ENCODE peak calls at places on chromosomes 3 and 15, in five cellular contexts. Y, A, G, R and V are unnamed samples.
A peak's percentile ranks its signal among the peaks of the same experiment; 100 is the strongest.

GRCh38 chr3:180277036-180277435 is 240.3 kb upstream of the PEX5L start:
- DNase-seq in Y (no peak), A (peak; percentile 36), G (no peak), R (peak; percentile 66), V (no peak)

GRCh38 chr3:155362808-155363689 is 69.6 kb upstream of the STRIT1 start:
- DNase-seq in Y (no peak), A (peak; percentile 42), G (peak; percentile 82), R (no peak), V (no peak)

GRCh38 chr3:11718582-11719405 is 75.1 kb upstream of the VGLL4 start:
- DNase-seq in Y (peak; percentile 21), A (peak; percentile 46), G (no peak), R (peak; percentile 82), V (peak; percentile 84)

GRCh38 chr3:63853106-63853505 is 10.5 kb downstream of the THOC7 start:
- DNase-seq in Y (no peak), A (no peak), G (no peak), R (no peak), V (no peak)

GRCh38 chr3:186254676-186255665 is 107.1 kb downstream of the DGKG start:
- DNase-seq in Y (no peak), A (no peak), G (no peak), R (no peak), V (no peak)

GRCh38 chr3:114011059-114011797 is 45.1 kb downstream of the CCDC191 start:
- DNase-seq in Y (no peak), A (no peak), G (no peak), R (no peak), V (no peak)

GRCh38 chr3:168251371-168251770 is 155.6 kb upstream of the GOLIM4 start:
- DNase-seq in Y (no peak), A (no peak), G (no peak), R (no peak), V (no peak)

GRCh38 chr3:156181509-156181908 is 61.1 kb downstream of the KCNAB1 start:
- DNase-seq in Y (no peak), A (peak; percentile 76), G (no peak), R (peak; percentile 84), V (peak; percentile 14)

GRCh38 chr3:33829720-33830119 is 31.3 kb downstream of the PDCD6IP start:
- DNase-seq in Y (no peak), A (no peak), G (no peak), R (no peak), V (no peak)

GRCh38 chr15:38895326-38896282 is 331.0 kb upstream of the RASGRP1 start:
- DNase-seq in Y (no peak), A (peak; percentile 88), G (no peak), R (peak; percentile 85), V (peak; percentile 71)

GRCh38 chr3:124707667-124708066 is 22.6 kb upstream of the UMPS start:
- DNase-seq in Y (no peak), A (peak; percentile 77), G (peak; percentile 45), R (peak; percentile 95), V (peak; percentile 77)

GRCh38 chr3:48563382-48563918 is at the start of gene UCN2:
- DNase-seq in Y (no peak), A (no peak), G (no peak), R (peak; percentile 67), V (peak; percentile 51)

GRCh38 chr3:54850484-54851003 is 77.3 kb downstream of the LRTM1 start:
- DNase-seq in Y (no peak), A (no peak), G (no peak), R (no peak), V (no peak)

GRCh38 chr3:126835472-126836219 is 131.6 kb downstream of the CHCHD6 start:
- DNase-seq in Y (no peak), A (peak; percentile 59), G (no peak), R (peak; percentile 85), V (peak; percentile 59)

GRCh38 chr15:81289910-81290309 is 34.0 kb downstream of the STARD5 start:
- DNase-seq in Y (no peak), A (no peak), G (no peak), R (no peak), V (no peak)

GRCh38 chr3:120113128-120114116 is 19.2 kb upstream of the GSK3B start:
- DNase-seq in Y (no peak), A (peak; percentile 73), G (no peak), R (peak; percentile 93), V (peak; percentile 58)

GRCh38 chr15:99565031-99565280 is 828 bp upstream of the MEF2A start:
- DNase-seq in Y (no peak), A (no peak), G (peak; percentile 53), R (no peak), V (no peak)

GRCh38 chr3:194871864-194872668 is 186.4 kb downstream of the FAM43A start:
- DNase-seq in Y (no peak), A (peak; percentile 40), G (no peak), R (peak; percentile 74), V (peak; percentile 53)

GRCh38 chr15:71709808-71710418 is 100.4 kb upstream of the NR2E3 start:
- DNase-seq in Y (no peak), A (peak; percentile 33), G (no peak), R (no peak), V (no peak)

GRCh38 chr3:49454457-49454856 is 15.6 kb upstream of the DAG1 start:
- DNase-seq in Y (no peak), A (no peak), G (peak; percentile 90), R (no peak), V (no peak)

GRCh38 chr3:47661121-47661752 is 82.6 kb upstream of the CSPG5 start:
- DNase-seq in Y (no peak), A (peak; percentile 69), G (no peak), R (peak; percentile 87), V (peak; percentile 78)

GRCh38 chr15:48440084-48440483 is 108.9 kb downstream of the DUT start:
- DNase-seq in Y (peak; percentile 20), A (peak; percentile 96), G (peak; percentile 62), R (peak; percentile 86), V (peak; percentile 63)

GRCh38 chr3:58167431-58168351 is 43.1 kb downstream of the DNASE1L3 start:
- DNase-seq in Y (no peak), A (no peak), G (peak; percentile 79), R (peak; percentile 87), V (peak; percentile 67)

GRCh38 chr3:194484614-194485013 is 2.2 kb downstream of the ATP13A3 start:
- DNase-seq in Y (no peak), A (no peak), G (no peak), R (no peak), V (no peak)

GRCh38 chr15:72421484-72421883 is 23.4 kb downstream of the TMEM202 start:
- DNase-seq in Y (no peak), A (no peak), G (no peak), R (no peak), V (peak; percentile 36)

GRCh38 chr15:31402511-31403056 is 75.9 kb downstream of the KLF13 start:
- DNase-seq in Y (no peak), A (no peak), G (no peak), R (peak; percentile 60), V (no peak)

GRCh38 chr3:129441782-129442181 is 1.8 kb downstream of the IFT122 start:
- DNase-seq in Y (no peak), A (peak; percentile 54), G (no peak), R (peak; percentile 72), V (no peak)

GRCh38 chr3:146468234-146468931 is 978 bp downstream of the PLSCR2 start:
- DNase-seq in Y (no peak), A (no peak), G (no peak), R (peak; percentile 39), V (no peak)

GRCh38 chr3:146470424-146470990 is 1.1 kb upstream of the PLSCR2 start:
- DNase-seq in Y (no peak), A (no peak), G (no peak), R (no peak), V (no peak)

GRCh38 chr3:146472611-146473010 is 3.2 kb upstream of the PLSCR2 start:
- DNase-seq in Y (no peak), A (no peak), G (no peak), R (no peak), V (no peak)

GRCh38 chr3:146469206-146470017 is at the start of gene PLSCR2:
- DNase-seq in Y (no peak), A (no peak), G (peak; percentile 83), R (peak; percentile 30), V (no peak)

DNA sequence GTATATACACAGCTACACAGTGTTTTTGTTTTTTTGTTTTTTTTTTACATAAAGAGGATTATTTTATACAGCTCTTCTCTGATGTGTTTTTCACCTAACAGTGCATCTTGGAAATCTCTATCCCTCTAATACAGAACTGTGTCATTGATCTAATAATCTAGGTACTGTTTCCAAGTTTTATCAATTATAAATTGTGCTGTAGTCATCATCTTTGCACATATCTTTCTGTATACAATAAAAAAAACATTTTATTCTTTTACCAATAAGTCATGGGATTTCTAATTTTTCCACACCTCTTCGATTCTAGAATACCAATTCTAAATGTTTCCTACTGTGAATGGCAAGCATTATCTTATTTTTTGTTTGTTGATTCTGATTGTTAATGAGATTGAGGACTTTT is 1.7 kb upstream of the PLSCR2 start:
- DNase-seq in Y (no peak), A (no peak), G (no peak), R (no peak), V (no peak)
- H2AFZ ChIP-seq in Y (no peak overlapping the region), A (no peak overlapping the region), G (no peak overlapping the region), R (no peak overlapping the region), V (no peak overlapping the region)

DNA sequence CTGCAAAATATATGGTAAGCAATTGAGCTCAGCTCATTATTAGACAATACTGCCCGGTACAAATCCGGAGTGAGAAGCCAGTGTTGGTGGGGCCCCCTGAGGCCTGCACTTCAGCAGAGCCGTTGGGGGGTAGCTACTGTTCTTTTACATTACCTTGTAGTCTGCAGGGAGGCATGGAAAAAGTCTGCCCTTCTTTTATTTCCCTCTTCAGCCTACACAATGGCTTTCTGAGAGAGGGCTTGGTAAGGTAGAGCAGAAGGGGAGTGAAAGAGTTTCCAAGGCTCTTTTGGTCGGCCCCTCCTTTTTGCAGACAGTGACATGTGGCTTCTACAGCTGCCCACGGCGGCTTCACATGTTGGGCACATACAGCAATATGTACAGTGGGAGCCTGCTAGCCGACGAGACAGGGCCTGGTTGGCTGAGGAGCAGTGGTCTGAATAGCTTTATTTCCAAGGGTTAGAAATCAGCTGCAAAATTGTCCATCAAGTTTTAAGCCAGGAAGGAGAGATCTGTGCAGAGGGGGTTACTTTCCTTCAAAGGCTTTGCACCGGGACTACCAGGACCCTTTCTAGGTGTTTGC is 3.9 kb downstream of the INAFM2 start:
- DNase-seq in Y (no peak), A (no peak), G (no peak), R (no peak), V (no peak)
- H3K9ac ChIP-seq in Y (no peak overlapping the region), A (no peak overlapping the region), G (no peak overlapping the region), R (no peak overlapping the region), V (no peak overlapping the region)

DNA sequence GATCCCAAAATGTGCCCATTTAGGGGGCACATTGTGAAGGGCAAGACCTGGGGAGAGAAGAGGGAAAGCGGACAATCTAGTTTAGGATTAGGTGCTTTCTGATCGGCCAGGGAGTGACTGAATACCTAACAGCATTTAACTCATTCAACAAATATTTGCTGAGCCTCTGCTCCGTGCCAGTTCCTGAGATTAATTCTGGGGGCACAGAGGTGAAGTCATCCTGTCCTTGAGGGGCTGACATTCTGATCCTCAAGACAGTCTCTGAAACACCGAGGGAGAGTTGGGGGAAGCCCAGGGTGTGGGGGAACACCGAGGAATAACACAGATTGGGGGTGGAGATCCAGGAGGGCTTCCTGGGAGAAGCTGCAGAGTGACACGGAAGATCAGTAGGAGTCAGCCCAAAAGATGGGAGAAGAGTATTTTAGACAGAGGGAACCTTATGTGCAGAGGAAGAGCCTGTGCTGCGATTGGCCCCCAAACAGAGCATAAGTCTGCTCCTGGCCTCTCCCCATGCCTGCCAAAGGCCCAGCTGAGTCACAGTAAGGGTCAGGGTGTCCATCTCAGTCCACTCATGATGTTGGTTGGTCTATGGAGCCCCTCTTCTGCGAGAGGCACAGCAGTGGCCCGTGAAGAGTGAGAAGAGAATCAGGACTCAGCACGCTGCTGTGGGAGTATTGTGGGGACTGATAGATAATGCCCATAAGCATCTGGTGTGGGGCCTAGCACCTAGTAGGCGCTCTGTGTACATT is 60.2 kb downstream of the AMOTL2 start:
- DNase-seq in Y (no peak), A (no peak), G (peak; percentile 25), R (peak; percentile 54), V (no peak)
- H2AFZ ChIP-seq in Y (peak overlapping the region; percentile 76), A (peak overlapping the region; percentile 58), G (no peak overlapping the region), R (peak overlapping the region; percentile 43), V (no peak overlapping the region)

GRCh38 chr3:86938305-86938704 is 52.6 kb downstream of the VGLL3 start:
- DNase-seq in Y (no peak), A (no peak), G (no peak), R (no peak), V (no peak)
- H3K9ac ChIP-seq in Y (no peak overlapping the region), A (peak overlapping the region; percentile 5), G (no peak overlapping the region), R (peak overlapping the region; percentile 54), V (peak overlapping the region; percentile 85)